ENCODE peak calls at places on chromosomes 13 and 19, in four cellular contexts. H, W, J and Q are unnamed samples.
A peak's percentile ranks its signal among the peaks of the same experiment; 100 is the strongest.

GRCh38 chr19:35290381-35291135 is 1.4 kb upstream of the MAG start:
- DNase-seq in W (no peak), H (no peak), J (peak; percentile 77), Q (no peak)

GRCh38 chr13:50509771-50510441 is 333.6 kb downstream of the DLEU7 start:
- DNase-seq in H (no peak), W (no peak), J (no peak), Q (no peak)

GRCh38 chr19:18840288-18841260 is 8.8 kb downstream of the UPF1 start:
- DNase-seq in H (no peak), W (no peak), J (no peak), Q (no peak)

GRCh38 chr19:18865973-18866799 is 29.8 kb downstream of the CERS1 start:
- DNase-seq in J (peak; percentile 59), W (peak; percentile 56), H (peak; percentile 59), Q (no peak)

GRCh38 chr13:112102243-112102642 is 35.3 kb downstream of the SOX1 start:
- DNase-seq in W (no peak), H (no peak), J (no peak), Q (no peak)

GRCh38 chr13:77061362-77061761 is 34.4 kb upstream of the FBXL3 start:
- DNase-seq in J (no peak), W (no peak), H (no peak), Q (no peak)

GRCh38 chr13:45229172-45229571 is 28.3 kb upstream of the KCTD4 start:
- DNase-seq in J (no peak), W (no peak), H (no peak), Q (no peak)

GRCh38 chr13:102399791-102400618 is 1.8 kb downstream of the FGF14 start:
- DNase-seq in J (peak; percentile 37), H (no peak), W (no peak), Q (no peak)

GRCh38 chr19:46975918-46976782 is 43.5 kb upstream of the NPAS1 start:
- DNase-seq in J (peak; percentile 69), W (peak; percentile 100), H (peak; percentile 59), Q (no peak)

DNA sequence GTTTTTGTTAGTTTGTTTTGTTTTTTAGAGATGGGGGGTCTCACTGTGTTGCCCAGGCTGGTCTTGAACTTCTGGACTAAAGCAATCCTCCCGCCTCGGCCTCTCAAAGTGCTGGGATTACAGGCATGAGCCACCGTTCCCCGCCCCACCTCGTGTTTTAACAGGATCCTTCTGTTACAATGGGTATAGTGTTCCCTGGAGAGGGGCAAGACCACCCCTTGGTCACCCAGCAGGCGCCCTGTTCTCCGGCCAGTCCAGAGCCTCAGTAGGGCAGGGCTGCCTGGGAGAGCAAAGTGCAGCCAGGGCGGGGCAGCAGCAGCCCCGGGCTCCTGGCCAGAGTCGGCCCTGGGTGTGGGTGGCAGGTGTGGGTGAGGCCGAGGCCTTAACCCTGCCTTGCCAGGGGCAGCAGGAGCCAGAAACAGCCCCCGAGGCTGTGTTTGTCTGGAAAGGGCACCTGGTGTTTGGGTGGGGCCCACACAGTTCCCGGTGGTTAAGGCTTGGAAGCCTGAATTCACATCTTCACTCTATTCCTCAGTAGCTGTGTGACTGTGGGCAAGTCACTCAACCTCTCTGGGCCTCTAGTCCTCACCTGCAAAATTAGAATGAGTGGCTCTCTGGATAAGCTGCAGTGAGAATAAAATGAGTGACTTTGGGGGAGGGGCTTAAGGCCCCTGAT is 7.2 kb downstream of the VASP start:
- DNase-seq in J (no peak), W (no peak), H (no peak), Q (no peak)
- H3K4me3 ChIP-seq in J (no peak overlapping the region), W (no peak overlapping the region), H (no peak overlapping the region), Q (no peak overlapping the region)

GRCh38 chr19:40687525-40688016 is 2.9 kb downstream of the NUMBL start:
- DNase-seq in J (peak; percentile 48), W (peak; percentile 77), H (no peak), Q (no peak)
- H3K27ac ChIP-seq in J (no peak overlapping the region), W (peak overlapping the region; percentile 55), H (no peak overlapping the region), Q (peak overlapping the region; percentile 45)

GRCh38 chr19:12836529-12836863 is 1.8 kb upstream of the MAST1 start:
- DNase-seq in W (no peak), J (no peak), H (no peak), Q (no peak)

GRCh38 chr19:12834418-12834943 is at the start of gene RTBDN:
- DNase-seq in H (no peak), J (peak; percentile 69), W (no peak), Q (no peak)

GRCh38 chr19:12833418-12833746 is 997 bp downstream of the RTBDN start:
- DNase-seq in H (no peak), W (no peak), J (no peak), Q (no peak)

GRCh38 chr19:12834976-12835757 is 788 bp upstream of the RTBDN start:
- DNase-seq in H (no peak), W (no peak), J (peak; percentile 64), Q (no peak)

DNA sequence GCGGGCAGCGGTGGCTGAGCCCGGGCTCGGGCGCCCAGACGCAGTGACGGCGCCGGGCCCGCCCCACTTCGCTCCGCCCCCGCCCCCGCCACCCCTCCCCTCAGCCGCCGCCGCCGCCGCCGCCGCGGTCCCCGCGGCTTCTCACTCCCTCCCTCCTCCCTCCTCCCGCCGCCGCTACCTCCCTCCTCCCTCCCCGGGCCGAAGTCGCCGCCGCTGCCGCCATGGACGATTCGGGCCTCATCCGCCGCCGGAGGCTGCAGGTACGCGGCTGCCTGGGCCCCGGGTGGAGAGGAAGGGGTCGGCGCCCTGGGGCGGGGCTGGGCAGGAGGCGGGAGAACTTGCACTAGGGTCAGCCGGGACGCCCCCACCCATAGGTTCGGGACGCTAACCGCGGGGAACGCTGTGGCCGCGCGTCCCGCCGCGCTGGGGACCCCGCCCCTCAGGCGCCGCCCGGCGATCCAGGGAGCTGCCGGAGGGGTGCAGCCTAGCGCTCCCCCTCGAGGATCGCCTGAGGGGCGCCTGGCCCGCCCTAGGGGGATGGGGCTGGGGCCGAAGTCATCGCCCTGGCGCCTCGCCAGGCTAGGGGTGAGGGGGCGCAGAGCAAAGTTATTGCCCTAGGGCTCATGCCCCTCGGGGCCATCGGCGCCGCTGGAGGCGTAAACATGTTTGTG is 497 bp downstream of the RTBDN start:
- DNase-seq in H (no peak), W (no peak), J (no peak), Q (no peak)
- H3K4me3 ChIP-seq in H (peak overlapping the region; percentile 49), W (peak overlapping the region; percentile 43), J (peak overlapping the region; percentile 51), Q (peak overlapping the region; percentile 18)

GRCh38 chr19:792361-792885 is 4.8 kb upstream of the PTBP1 start:
- DNase-seq in W (no peak), H (no peak), J (no peak), Q (no peak)
- H3K27ac ChIP-seq in W (peak overlapping the region; percentile 65), H (no peak overlapping the region), J (no peak overlapping the region), Q (peak overlapping the region; percentile 51)